ENCODE peak calls at places on chromosomes 13 and 19, in nine cellular contexts. K is activated CD8-positive, alpha-beta memory T cell treated with anti-CD3 and anti-CD28 coated beads for 1 hour; E is Right ventricle myocardium inferior; T is stimulated activated CD8-positive, alpha-beta memory T cell treated with anti-CD3 and anti-CD28 coated beads, Interleukin-4, amount 100 ng/mL, for 4 hours; D is hypothalamus; W is DMS153; P is cardiac fibroblast; N is B cell; Q is cardiac muscle cell. G is an unnamed sample.

GRCh38 chr19:12244370-12244769 is 50.3 kb downstream of the ZNF44 start:
- DNase-seq in K (no peak), E (no peak), T (no peak), D (no peak), W (no peak), P (no peak), N (no peak), Q (no peak), G (no peak)

GRCh38 chr19:48812094-48812929 is 1.5 kb upstream of the BCAT2 start:
- DNase-seq in K (no peak), E (peak; percentile 93), T (peak; percentile 35), D (peak; percentile 84), W (peak; percentile 79), P (peak; percentile 38), N (peak; percentile 81), Q (peak; percentile 88), G (peak; percentile 59)

GRCh38 chr13:28922341-28922740 is 102.2 kb downstream of the MTUS2 start:
- DNase-seq in K (no peak), E (no peak), T (no peak), D (no peak), W (no peak), P (no peak), N (no peak), Q (no peak), G (no peak)

GRCh38 chr13:97484286-97484685 is 50.3 kb downstream of the RAP2A start:
- DNase-seq in K (no peak), E (no peak), T (no peak), D (no peak), W (no peak), P (no peak), N (no peak), Q (no peak), G (no peak)

GRCh38 chr19:16702123-16702522 is 17.5 kb upstream of the NWD1 start:
- DNase-seq in K (no peak), E (no peak), T (no peak), D (no peak), W (no peak), P (peak; percentile 20), N (no peak), Q (peak; percentile 49), G (no peak)

GRCh38 chr13:80477641-80478443 is 136.9 kb upstream of the SPRY2 start:
- DNase-seq in K (no peak), E (no peak), T (no peak), D (no peak), W (no peak), P (no peak), N (no peak), Q (no peak), G (no peak)

GRCh38 chr13:45108716-45109706 is 11.3 kb upstream of the GTF2F2 start:
- DNase-seq in K (no peak), E (no peak), T (no peak), D (no peak), W (no peak), P (peak; percentile 39), N (no peak), Q (peak; percentile 46), G (no peak)

GRCh38 chr13:68190826-68191225 is 960.7 kb upstream of the PCDH9 start:
- DNase-seq in K (no peak), E (no peak), T (no peak), D (no peak), W (no peak), P (no peak), N (no peak), Q (no peak), G (no peak)

GRCh38 chr13:32535748-32536147 is 2.8 kb downstream of the N4BP2L2 start:
- DNase-seq in K (no peak), E (no peak), T (no peak), D (no peak), W (no peak), P (no peak), N (no peak), Q (no peak), G (no peak)

GRCh38 chr19:3107658-3108057 is 13.5 kb downstream of the GNA11 start:
- DNase-seq in K (no peak), E (no peak), T (no peak), D (no peak), W (no peak), P (no peak), N (no peak), Q (no peak), G (no peak)

GRCh38 chr13:76854894-76855293 is 31.3 kb downstream of the KCTD12 start:
- DNase-seq in K (no peak), E (no peak), T (no peak), D (no peak), W (no peak), P (peak; percentile 44), N (no peak), Q (no peak), G (no peak)

GRCh38 chr19:7542556-7543348 is 7.2 kb downstream of the PNPLA6 start:
- DNase-seq in K (no peak), E (no peak), T (no peak), D (no peak), W (no peak), P (no peak), N (no peak), Q (no peak), G (no peak)

GRCh38 chr13:93942016-93942415 is 537.5 kb downstream of the DCT start:
- DNase-seq in K (no peak), E (no peak), T (no peak), D (no peak), W (no peak), P (peak; percentile 10), N (no peak), Q (peak; percentile 34), G (no peak)

GRCh38 chr13:50485979-50486935 is 357.2 kb downstream of the DLEU7 start:
- DNase-seq in K (no peak), E (no peak), T (no peak), D (no peak), W (no peak), P (peak; percentile 77), N (no peak), Q (peak; percentile 71), G (no peak)

GRCh38 chr13:62033932-62034331 is 618.3 kb upstream of the PCDH20 start:
- DNase-seq in K (no peak), E (no peak), T (no peak), D (no peak), W (no peak), P (no peak), N (no peak), Q (no peak), G (no peak)

GRCh38 chr13:62704795-62705329 is 1289.2 kb upstream of the PCDH20 start:
- DNase-seq in K (no peak), E (no peak), T (no peak), D (no peak), W (no peak), P (no peak), N (no peak), Q (no peak), G (no peak)

GRCh38 chr19:44598880-44599279 is 14.5 kb upstream of the IGSF23 start:
- DNase-seq in K (no peak), E (no peak), T (no peak), D (no peak), W (no peak), P (no peak), N (no peak), Q (no peak), G (no peak)

GRCh38 chr19:6761053-6761676 is 6.1 kb downstream of the SH2D3A start:
- DNase-seq in K (no peak), E (no peak), T (no peak), D (no peak), W (no peak), P (peak; percentile 39), N (no peak), Q (no peak), G (no peak)

GRCh38 chr19:58252102-58252685 is 23.5 kb downstream of the ZNF544 start:
- DNase-seq in K (no peak), E (no peak), T (no peak), D (no peak), W (no peak), P (peak; percentile 18), N (no peak), Q (no peak), G (no peak)

GRCh38 chr13:97474581-97474980 is 40.6 kb downstream of the RAP2A start:
- DNase-seq in K (no peak), E (no peak), T (no peak), D (no peak), W (no peak), P (no peak), N (no peak), Q (no peak), G (no peak)

GRCh38 chr19:5958074-5958850 is 19.7 kb downstream of the RANBP3 start:
- DNase-seq in K (no peak), E (no peak), T (no peak), D (no peak), W (no peak), P (no peak), N (no peak), Q (no peak), G (no peak)

GRCh38 chr19:42242071-42242511 is 311 bp downstream of the GSK3A start:
- DNase-seq in K (no peak), E (no peak), T (no peak), D (no peak), W (no peak), P (no peak), N (no peak), Q (peak; percentile 20), G (no peak)

GRCh38 chr13:51623473-51623872 is 39.2 kb downstream of the WDFY2 start:
- DNase-seq in K (no peak), E (no peak), T (no peak), D (no peak), W (no peak), P (no peak), N (no peak), Q (no peak), G (no peak)

GRCh38 chr19:5627395-5627904 is 4.6 kb downstream of the SAFB start:
- DNase-seq in K (no peak), E (peak; percentile 84), T (no peak), D (peak; percentile 5), W (no peak), P (peak; percentile 47), N (peak; percentile 75), Q (no peak), G (no peak)

GRCh38 chr19:47545061-47545948 is 27.6 kb downstream of the ZNF541 start:
- DNase-seq in K (no peak), E (no peak), T (no peak), D (no peak), W (no peak), P (no peak), N (no peak), Q (no peak), G (no peak)

GRCh38 chr19:1251503-1252220 is 3.3 kb downstream of the MIDN start:
- DNase-seq in K (no peak), E (peak; percentile 95), T (no peak), D (peak; percentile 65), W (no peak), P (no peak), N (peak; percentile 59), Q (no peak), G (no peak)

GRCh38 chr13:98216711-98217110 is 39.6 kb upstream of the RNF113B start:
- DNase-seq in K (no peak), E (no peak), T (no peak), D (no peak), W (no peak), P (no peak), N (no peak), Q (no peak), G (peak; percentile 60)

GRCh38 chr13:114128624-114129522 is 3.5 kb downstream of the RASA3 start:
- DNase-seq in K (peak; percentile 87), E (peak; percentile 93), T (peak; percentile 92), D (no peak), W (no peak), P (peak; percentile 96), N (peak; percentile 95), Q (peak; percentile 91), G (peak; percentile 32)

GRCh38 chr13:67574320-67575233 is 344.4 kb upstream of the PCDH9 start:
- DNase-seq in K (no peak), E (no peak), T (no peak), D (no peak), W (no peak), P (peak; percentile 6), N (no peak), Q (no peak), G (peak; percentile 58)

GRCh38 chr19:4365791-4366665 is 22.7 kb downstream of the MPND start:
- DNase-seq in K (no peak), E (no peak), T (no peak), D (no peak), W (no peak), P (no peak), N (no peak), Q (no peak), G (no peak)

GRCh38 chr19:44806271-44806670 is 2.6 kb upstream of the BCAM start:
- DNase-seq in K (no peak), E (no peak), T (no peak), D (no peak), W (no peak), P (no peak), N (no peak), Q (no peak), G (no peak)